ENCODE peak calls at places on chromosome 21, in seven cellular contexts. Q is pancreas, O is substantia nigra, Z is psoas muscle, G is upper lobe of right lung, U is upper lobe of left lung, I is AG04450. J is an unnamed sample.

GRCh38 chr21:39676054-39676771 is 63.5 kb downstream of the B3GALT5 start:
- DNase-seq in Q (no peak), O (no peak), Z (no peak), G (no peak), U (no peak), I (no peak), J (no peak)

GRCh38 chr21:41367598-41368360 is 6.0 kb downstream of the MX2 start:
- DNase-seq in Q (no peak), O (no peak), Z (no peak), G (no peak), U (no peak), I (no peak), J (peak)

GRCh38 chr21:36718951-36719501 is 20.1 kb downstream of the SIM2 start:
- DNase-seq in Q (no peak), O (peak), Z (no peak), G (peak), U (peak), I (no peak), J (peak)

GRCh38 chr21:15058718-15059316 is 6.0 kb downstream of the NRIP1 start:
- DNase-seq in Q (no peak), O (no peak), Z (no peak), G (no peak), U (no peak), I (no peak), J (no peak)

GRCh38 chr21:15333943-15334342 is 269.1 kb upstream of the NRIP1 start:
- DNase-seq in Q (no peak), O (no peak), Z (no peak), G (no peak), U (no peak), I (no peak), J (no peak)

GRCh38 chr21:39377444-39378050 is 28.7 kb upstream of the HMGN1 start:
- DNase-seq in Q (no peak), O (no peak), Z (no peak), G (no peak), U (no peak), I (no peak), J (no peak)

GRCh38 chr21:39523398-39523797 is 71.6 kb downstream of the SH3BGR start:
- DNase-seq in Q (no peak), O (no peak), Z (no peak), G (no peak), U (no peak), I (no peak), J (no peak)

GRCh38 chr21:42734323-42734971 is 81.0 kb downstream of the PDE9A start:
- DNase-seq in Q (no peak), O (no peak), Z (no peak), G (no peak), U (no peak), I (no peak), J (no peak)

GRCh38 chr21:39612233-39613028 is at the start of gene B3GALT5:
- DNase-seq in Q (peak), O (peak), Z (no peak), G (no peak), U (peak), I (no peak), J (no peak)

GRCh38 chr21:42125571-42126544 is 54.7 kb downstream of the UMODL1 start:
- DNase-seq in Q (peak), O (no peak), Z (no peak), G (peak), U (peak), I (peak), J (no peak)

GRCh38 chr21:33383056-33383888 is 19.9 kb upstream of the IFNGR2 start:
- DNase-seq in Q (no peak), O (no peak), Z (peak), G (peak), U (no peak), I (no peak), J (no peak)

GRCh38 chr21:38503588-38503987 is 5.3 kb upstream of the ERG start:
- DNase-seq in Q (no peak), O (no peak), Z (no peak), G (no peak), U (no peak), I (no peak), J (no peak)

GRCh38 chr21:26752849-26753248 is 92.4 kb downstream of the ADAMTS1 start:
- DNase-seq in Q (no peak), O (no peak), Z (no peak), G (no peak), U (no peak), I (no peak), J (no peak)

GRCh38 chr21:20971296-20971921 is 26.8 kb upstream of the NCAM2 start:
- DNase-seq in Q (no peak), O (peak), Z (no peak), G (no peak), U (no peak), I (peak), J (no peak)

GRCh38 chr21:37564341-37564923 is 197.9 kb downstream of the DYRK1A start:
- DNase-seq in Q (peak), O (peak), Z (peak), G (peak), U (peak), I (peak), J (peak)

GRCh38 chr21:40454057-40454456 is 392.9 kb downstream of the DSCAM start:
- DNase-seq in Q (no peak), O (no peak), Z (no peak), G (no peak), U (no peak), I (no peak), J (no peak)

GRCh38 chr21:27648560-27648959 is 681.7 kb upstream of the ADAMTS5 start:
- DNase-seq in Q (no peak), O (no peak), Z (no peak), G (no peak), U (no peak), I (peak), J (no peak)

GRCh38 chr21:39006653-39007417 is 176.4 kb downstream of the PSMG1 start:
- DNase-seq in Q (no peak), O (peak), Z (no peak), G (peak), U (no peak), I (no peak), J (no peak)

GRCh38 chr21:36321325-36322082 is 1.5 kb downstream of the MORC3 start:
- DNase-seq in Q (no peak), O (peak), Z (no peak), G (no peak), U (no peak), I (no peak), J (no peak)

GRCh38 chr21:17002628-17003027 is 510.2 kb upstream of the CXADR start:
- DNase-seq in Q (no peak), O (no peak), Z (no peak), G (no peak), U (no peak), I (no peak), J (no peak)

GRCh38 chr21:39153373-39153772 is 29.9 kb downstream of the PSMG1 start:
- DNase-seq in Q (no peak), O (no peak), Z (no peak), G (no peak), U (no peak), I (no peak), J (no peak)

GRCh38 chr21:25457411-25457810 is 149.9 kb downstream of the MRPL39 start:
- DNase-seq in Q (no peak), O (no peak), Z (no peak), G (no peak), U (no peak), I (peak), J (no peak)

GRCh38 chr21:24759348-24760118 is 847.7 kb downstream of the MRPL39 start:
- DNase-seq in Q (no peak), O (no peak), Z (no peak), G (no peak), U (no peak), I (no peak), J (no peak)

GRCh38 chr21:40340357-40340756 is 473.1 kb downstream of the PCP4 start:
- DNase-seq in Q (no peak), O (no peak), Z (no peak), G (no peak), U (no peak), I (no peak), J (no peak)

GRCh38 chr21:30839304-30839703 is 9.7 kb upstream of the KRTAP7-1 start:
- DNase-seq in Q (peak), O (no peak), Z (no peak), G (no peak), U (no peak), I (no peak), J (no peak)

GRCh38 chr21:42587036-42587435 is 66.4 kb upstream of the PDE9A start:
- DNase-seq in Q (no peak), O (no peak), Z (no peak), G (no peak), U (peak), I (no peak), J (peak)

GRCh38 chr21:31609081-31609480 is 50.4 kb upstream of the SOD1 start:
- DNase-seq in Q (no peak), O (no peak), Z (no peak), G (no peak), U (no peak), I (no peak), J (no peak)

GRCh38 chr21:29501451-29501850 is 202.7 kb downstream of the BACH1 start:
- DNase-seq in Q (no peak), O (no peak), Z (no peak), G (no peak), U (no peak), I (peak), J (no peak)

GRCh38 chr21:26473471-26473870 is 99.6 kb downstream of the CYYR1 start:
- DNase-seq in Q (no peak), O (no peak), Z (no peak), G (no peak), U (no peak), I (no peak), J (no peak)

GRCh38 chr21:26965567-26966359 is 1.1 kb downstream of the ADAMTS5 start:
- DNase-seq in Q (peak), O (no peak), Z (peak), G (peak), U (peak), I (no peak), J (peak)

GRCh38 chr21:41892726-41893125 is 13.6 kb upstream of the PRDM15 start:
- DNase-seq in Q (no peak), O (no peak), Z (no peak), G (no peak), U (peak), I (no peak), J (no peak)

GRCh38 chr21:37849703-37850102 is 66.6 kb downstream of the KCNJ6 start:
- DNase-seq in Q (no peak), O (no peak), Z (no peak), G (no peak), U (no peak), I (peak), J (no peak)

GRCh38 chr21:29477941-29478340 is 179.2 kb downstream of the BACH1 start:
- DNase-seq in Q (no peak), O (no peak), Z (no peak), G (no peak), U (no peak), I (no peak), J (no peak)

GRCh38 chr21:33261635-33262034 is 4.5 kb upstream of the IL10RB start:
- DNase-seq in Q (no peak), O (no peak), Z (no peak), G (peak), U (no peak), I (peak), J (no peak)

GRCh38 chr21:33114276-33114675 is 44.3 kb downstream of the OLIG1 start:
- DNase-seq in Q (no peak), O (no peak), Z (no peak), G (no peak), U (no peak), I (no peak), J (no peak)

GRCh38 chr21:37060296-37060695 is 12.6 kb downstream of the PIGP start:
- DNase-seq in Q (no peak), O (peak), Z (peak), G (peak), U (no peak), I (peak), J (no peak)

DNA sequence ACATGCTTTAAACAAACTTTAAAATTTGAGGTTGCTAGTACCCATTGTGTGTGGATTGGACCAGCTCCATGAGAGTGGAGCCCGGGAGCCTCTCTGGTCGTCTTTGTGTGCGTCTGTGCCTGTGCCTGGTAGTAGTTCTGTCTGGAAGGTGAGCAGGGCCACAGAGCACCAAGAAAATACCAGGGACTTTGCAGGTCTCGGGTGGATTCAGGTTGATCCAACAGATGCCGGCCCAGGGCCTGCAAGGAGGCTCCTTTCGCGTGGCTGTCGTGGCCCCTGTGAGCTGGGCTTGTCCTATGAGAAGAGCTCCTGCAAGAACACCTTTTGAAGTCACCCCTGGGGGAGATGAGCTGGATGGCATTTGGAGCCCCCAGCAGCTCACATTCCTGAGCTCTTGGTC is 28.3 kb downstream of the COL18A1 start:
- DNase-seq in Q (peak), O (no peak), Z (no peak), G (no peak), U (peak), I (no peak), J (no peak)
- H3K27ac ChIP-seq in Q (no peak), O (no peak), Z (no peak), G (no peak), U (no peak), I (peak), J (no peak)

GRCh38 chr21:45114072-45114471 is 39.7 kb downstream of the ADARB1 start:
- DNase-seq in Q (no peak), O (no peak), Z (no peak), G (peak), U (no peak), I (no peak), J (no peak)

GRCh38 chr21:45115141-45115540 is 40.8 kb downstream of the ADARB1 start:
- DNase-seq in Q (no peak), O (no peak), Z (no peak), G (peak), U (no peak), I (no peak), J (no peak)

GRCh38 chr21:45116066-45116465 is 41.7 kb downstream of the ADARB1 start:
- DNase-seq in Q (no peak), O (no peak), Z (no peak), G (peak), U (no peak), I (no peak), J (no peak)

GRCh38 chr21:45113543-45113942 is 39.2 kb downstream of the ADARB1 start:
- DNase-seq in Q (no peak), O (no peak), Z (no peak), G (peak), U (no peak), I (no peak), J (no peak)

GRCh38 chr21:45114475-45114874 is 40.1 kb downstream of the ADARB1 start:
- DNase-seq in Q (no peak), O (no peak), Z (no peak), G (no peak), U (no peak), I (no peak), J (no peak)
- H3K27ac ChIP-seq in Q (no peak), O (no peak), Z (no peak), G (no peak), U (no peak), I (no peak), J (no peak)

GRCh38 chr21:35265170-35265877 is 216.2 kb upstream of the RUNX1 start:
- DNase-seq in Q (no peak), O (no peak), Z (no peak), G (no peak), U (no peak), I (no peak), J (no peak)
- H3K27ac ChIP-seq in Q (no peak), O (no peak), Z (no peak), G (no peak), U (no peak), I (no peak), J (no peak)

GRCh38 chr21:43786423-43787179 is 2.8 kb upstream of the RRP1 start:
- DNase-seq in Q (peak), O (no peak), Z (no peak), G (no peak), U (no peak), I (no peak), J (no peak)
- H3K27ac ChIP-seq in Q (no peak), O (no peak), Z (no peak), G (no peak), U (no peak), I (no peak), J (no peak)

J was measured in suprapubic skin.